ENCODE peak calls at places on chromosomes 5 and 9, in ten cellular contexts. V is omental fat pad, W is A549, M is pancreas, U is endothelial cell, Y is nephron progenitor cell, K is Caco-2, C is HL-60, N is OCI-LY7, X is left ventricle myocardium inferior. H is an unnamed sample.

GRCh38 chr5:36158144-36158543 is 6.2 kb downstream of the SKP2 start:
- DNase-seq in V (no peak), W (no peak), M (no peak), U (no peak), Y (no peak), K (no peak), C (no peak), N (no peak), X (no peak), H (no peak)

GRCh38 chr9:77022783-77023440 is 3.5 kb downstream of the FOXB2 start:
- DNase-seq in V (no peak), W (no peak), M (no peak), U (peak), Y (peak), K (no peak), C (no peak), N (no peak), X (no peak), H (no peak)

GRCh38 chr9:4689687-4690104 is 10.3 kb downstream of the CDC37L1 start:
- DNase-seq in V (no peak), W (no peak), M (no peak), U (no peak), Y (no peak), K (no peak), C (no peak), N (no peak), X (no peak), H (no peak)

GRCh38 chr5:141618030-141618803 is 583 bp downstream of the DIAPH1 start:
- DNase-seq in V (no peak), W (peak), M (peak), U (peak), Y (peak), K (peak), C (no peak), N (peak), X (no peak), H (no peak)

GRCh38 chr5:66849803-66850202 is 253.6 kb downstream of the MAST4 start:
- DNase-seq in V (no peak), W (peak), M (no peak), U (no peak), Y (no peak), K (no peak), C (no peak), N (no peak), X (no peak), H (no peak)

GRCh38 chr9:120374239-120374638 is 205.7 kb downstream of the CDK5RAP2 start:
- DNase-seq in V (no peak), W (no peak), M (no peak), U (no peak), Y (no peak), K (no peak), C (no peak), N (no peak), X (no peak), H (no peak)

GRCh38 chr9:97809666-97810344 is 43.2 kb upstream of the FOXE1 start:
- DNase-seq in V (no peak), W (no peak), M (no peak), U (no peak), Y (no peak), K (no peak), C (no peak), N (no peak), X (no peak), H (no peak)

GRCh38 chr5:83038924-83039323 is 38.3 kb downstream of the TMEM167A start:
- DNase-seq in V (no peak), W (no peak), M (no peak), U (no peak), Y (no peak), K (no peak), C (no peak), N (no peak), X (no peak), H (no peak)

GRCh38 chr9:106287108-106287631 is 575.8 kb upstream of the ZNF462 start:
- DNase-seq in V (no peak), W (no peak), M (no peak), U (no peak), Y (peak), K (peak), C (no peak), N (no peak), X (no peak), H (no peak)

GRCh38 chr5:170028124-170028523 is 47.8 kb upstream of the INSYN2B start:
- DNase-seq in V (no peak), W (no peak), M (no peak), U (no peak), Y (no peak), K (no peak), C (no peak), N (no peak), X (no peak), H (no peak)

GRCh38 chr9:93117924-93118862 is 15.9 kb downstream of the NINJ1 start:
- DNase-seq in V (peak), W (no peak), M (no peak), U (no peak), Y (no peak), K (no peak), C (no peak), N (no peak), X (peak), H (no peak)

GRCh38 chr9:33163433-33164137 is 3.6 kb downstream of the B4GALT1 start:
- DNase-seq in V (no peak), W (no peak), M (no peak), U (no peak), Y (no peak), K (no peak), C (no peak), N (no peak), X (no peak), H (peak)

GRCh38 chr5:134541736-134542376 is 16.4 kb downstream of the JADE2 start:
- DNase-seq in V (no peak), W (no peak), M (peak), U (peak), Y (peak), K (peak), C (no peak), N (no peak), X (peak), H (peak)

GRCh38 chr5:82403026-82403425 is 124.9 kb upstream of the RPS23 start:
- DNase-seq in V (no peak), W (no peak), M (no peak), U (no peak), Y (no peak), K (no peak), C (no peak), N (no peak), X (no peak), H (no peak)

GRCh38 chr9:1916676-1917075 is 98.5 kb upstream of the SMARCA2 start:
- DNase-seq in V (no peak), W (no peak), M (no peak), U (no peak), Y (no peak), K (no peak), C (no peak), N (no peak), X (no peak), H (no peak)

GRCh38 chr5:142107729-142108431 is 699 bp upstream of the NDFIP1 start:
- DNase-seq in V (no peak), W (no peak), M (no peak), U (no peak), Y (no peak), K (no peak), C (no peak), N (no peak), X (no peak), H (no peak)

GRCh38 chr5:115939059-115939458 is 23.2 kb upstream of the LVRN start:
- DNase-seq in V (no peak), W (no peak), M (no peak), U (no peak), Y (no peak), K (no peak), C (no peak), N (no peak), X (no peak), H (no peak)

GRCh38 chr5:54610197-54610898 is 92.8 kb downstream of the SNX18 start:
- DNase-seq in V (no peak), W (no peak), M (no peak), U (no peak), Y (no peak), K (no peak), C (peak), N (peak), X (no peak), H (no peak)

GRCh38 chr9:97321251-97321650 is 13.8 kb downstream of the CCDC180 start:
- DNase-seq in V (no peak), W (no peak), M (no peak), U (no peak), Y (no peak), K (no peak), C (no peak), N (no peak), X (no peak), H (no peak)

GRCh38 chr5:167633931-167634341 is 657.5 kb upstream of the WWC1 start:
- DNase-seq in V (no peak), W (peak), M (no peak), U (no peak), Y (no peak), K (no peak), C (no peak), N (no peak), X (no peak), H (no peak)

DNA sequence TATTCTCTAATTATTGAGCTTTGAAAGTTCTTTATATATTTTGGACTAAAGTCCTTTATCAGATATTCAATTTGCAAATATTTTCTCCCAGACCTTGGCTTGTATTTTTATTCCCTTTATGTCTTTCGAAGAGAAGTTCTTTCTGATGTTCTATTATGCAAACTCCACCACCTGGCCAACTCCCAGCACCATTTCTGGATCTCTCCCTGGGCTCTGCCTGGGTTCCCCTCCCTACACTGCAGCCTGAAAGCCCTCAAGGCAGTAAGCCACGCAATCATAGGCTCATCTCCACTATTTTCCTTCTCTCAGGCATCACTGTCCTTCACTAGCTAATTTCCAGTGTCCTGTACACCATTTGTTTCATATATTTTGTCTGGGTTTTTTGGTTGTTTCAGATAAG is 76.1 kb downstream of the GRAMD2B start:
- DNase-seq in V (no peak), W (no peak), M (no peak), U (no peak), Y (no peak), K (no peak), C (no peak), N (no peak), X (no peak), H (no peak)
- TF ChIP-seq CTCF in V (no peak), W (no peak), M (no peak), U (no peak), Y (no peak), K (no peak), C (no peak), N (no peak), X (no peak), H (no peak)

DNA sequence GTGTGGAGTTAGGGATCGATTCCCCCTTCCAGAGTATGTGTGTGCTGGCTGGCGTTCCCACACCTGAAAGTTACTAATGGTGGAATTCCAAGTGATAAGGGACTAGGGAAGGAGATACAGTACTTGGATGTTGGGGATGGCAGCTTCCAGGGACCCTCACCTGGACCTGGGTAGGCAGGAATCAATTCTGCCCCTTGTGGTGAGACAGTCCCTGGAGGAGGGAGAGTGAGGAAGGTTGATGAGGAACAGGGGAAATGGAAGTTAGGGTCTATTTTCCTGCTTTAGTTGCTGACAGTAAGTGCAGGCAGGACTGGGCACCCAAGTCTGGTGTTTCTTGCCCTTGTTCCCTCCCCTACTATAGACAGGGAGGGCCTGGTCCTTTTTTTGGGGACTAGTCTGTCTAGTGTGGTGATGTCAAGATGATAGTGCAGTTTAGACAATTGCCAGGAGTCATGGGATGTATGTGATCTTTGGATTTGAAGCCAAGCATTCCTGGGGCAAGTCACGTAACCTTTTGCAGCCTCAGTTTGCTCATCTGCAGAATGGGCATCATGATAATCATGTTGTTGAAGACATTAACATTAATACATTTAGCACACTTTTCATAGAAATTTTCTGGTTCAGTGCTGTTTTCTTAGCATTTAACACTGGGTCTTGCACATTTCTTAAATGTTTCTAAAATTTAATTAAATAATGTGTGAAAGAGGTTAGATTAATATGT is 51.7 kb downstream of the DAB2IP start:
- DNase-seq in V (no peak), W (no peak), M (no peak), U (no peak), Y (no peak), K (no peak), C (no peak), N (no peak), X (no peak), H (no peak)
- TF ChIP-seq CTCF in V (no peak), W (peak), M (no peak), U (no peak), Y (no peak), K (peak), C (no peak), N (peak), X (peak), H (peak)

DNA sequence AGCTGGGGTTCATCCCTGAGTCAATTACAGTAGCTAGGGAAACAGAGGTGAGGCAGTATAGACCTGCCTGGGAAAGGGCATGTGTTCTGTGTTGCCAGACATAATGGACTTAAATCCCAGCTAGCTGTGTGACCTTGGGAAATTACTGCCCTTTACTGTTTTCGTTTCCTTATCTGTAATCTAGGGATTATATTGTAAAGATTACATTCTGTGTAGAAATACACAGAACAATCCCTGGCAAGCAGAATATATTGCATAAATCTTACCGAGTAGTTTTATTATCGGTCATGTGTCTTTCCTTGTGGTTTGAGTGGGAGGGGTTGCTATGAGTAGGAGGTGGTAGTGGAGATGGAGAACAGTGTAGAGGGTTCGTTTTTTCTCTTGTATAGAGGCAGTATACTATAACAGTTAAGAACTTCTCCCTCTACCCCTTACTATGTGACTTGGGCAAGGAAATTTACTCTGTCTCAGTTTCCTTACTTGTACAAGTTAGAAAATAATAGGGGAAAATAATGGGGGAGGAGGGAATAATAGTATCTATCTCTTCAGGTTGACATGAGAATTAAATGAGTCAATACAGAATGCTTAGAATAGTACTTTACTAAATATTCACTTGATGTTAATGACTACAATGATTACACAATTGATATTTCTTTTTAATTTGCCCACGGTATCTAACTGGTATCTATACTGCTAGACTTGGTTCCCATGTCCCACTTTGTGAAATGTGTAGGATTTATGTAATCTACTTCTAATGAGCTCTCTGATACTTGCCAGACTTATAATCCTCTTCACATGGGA is 7.1 kb upstream of the DMXL1 start:
- DNase-seq in V (no peak), W (peak), M (no peak), U (no peak), Y (no peak), K (peak), C (peak), N (no peak), X (no peak), H (no peak)
- TF ChIP-seq CTCF in V (no peak), W (no peak), M (no peak), U (no peak), Y (no peak), K (no peak), C (no peak), N (no peak), X (no peak), H (no peak)

GRCh38 chr5:38673671-38674071 is 117.2 kb upstream of the LIFR start:
- DNase-seq in V (no peak), W (peak), M (no peak), U (no peak), Y (no peak), K (no peak), C (no peak), N (peak), X (no peak), H (no peak)
- TF ChIP-seq CTCF in V (no peak), W (no peak), M (no peak), U (peak), Y (no peak), K (no peak), C (no peak), N (peak), X (peak), H (no peak)

DNA sequence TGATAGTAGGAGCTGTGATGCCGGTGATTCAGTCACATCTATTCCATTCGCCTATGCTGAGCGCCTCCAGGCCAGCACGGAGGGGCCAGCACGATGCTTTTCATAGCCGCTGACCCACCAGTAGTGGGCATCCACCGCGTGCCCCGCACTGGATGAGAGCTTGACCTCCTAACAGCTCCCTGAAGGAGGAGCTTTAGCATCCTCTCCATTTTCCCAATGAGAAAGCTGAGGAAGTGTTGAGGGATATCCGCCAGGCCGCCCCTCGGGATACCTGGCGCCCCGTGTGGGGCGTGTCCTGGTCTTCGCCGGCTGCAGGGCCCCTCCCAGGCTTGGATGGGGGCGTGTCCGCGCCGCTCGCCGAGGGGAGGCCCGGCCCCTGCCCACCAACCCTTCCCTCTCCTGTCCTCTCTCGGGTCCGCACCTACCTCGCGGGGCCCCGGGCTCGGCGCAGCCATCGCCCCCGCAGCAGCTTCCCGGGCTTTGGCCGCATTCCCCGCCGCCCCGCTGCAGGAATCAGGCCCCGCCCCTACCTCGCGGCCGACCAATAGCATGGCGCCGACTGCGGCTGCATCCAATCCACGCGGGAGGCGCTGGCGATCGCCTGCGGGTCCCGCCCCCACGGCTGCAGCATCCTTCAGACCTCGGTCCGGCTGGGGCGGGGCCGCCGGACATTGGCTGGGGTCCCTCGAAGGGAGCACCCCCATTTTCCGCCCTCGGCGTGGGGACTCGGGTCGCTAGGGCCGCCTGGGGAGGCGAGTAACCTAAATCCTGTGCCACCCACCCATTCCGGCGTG is at the start of gene PIP5KL1:
- DNase-seq in V (peak), W (peak), M (no peak), U (peak), Y (peak), K (peak), C (no peak), N (peak), X (peak), H (peak)
- TF ChIP-seq CTCF in V (no peak), W (peak), M (no peak), U (no peak), Y (no peak), K (no peak), C (no peak), N (no peak), X (no peak), H (peak)

GRCh38 chr5:173529861-173530260 is 86.6 kb downstream of the BOD1 start:
- DNase-seq in V (no peak), W (no peak), M (no peak), U (no peak), Y (no peak), K (no peak), C (no peak), N (no peak), X (no peak), H (no peak)

GRCh38 chr5:173527671-173528070 is 88.8 kb downstream of the BOD1 start:
- DNase-seq in V (no peak), W (no peak), M (no peak), U (no peak), Y (no peak), K (no peak), C (no peak), N (no peak), X (no peak), H (no peak)

GRCh38 chr5:173532689-173533250 is 83.7 kb downstream of the BOD1 start:
- DNase-seq in V (no peak), W (no peak), M (no peak), U (no peak), Y (no peak), K (no peak), C (no peak), N (no peak), X (no peak), H (no peak)

GRCh38 chr5:173531863-173532262 is 84.6 kb downstream of the BOD1 start:
- DNase-seq in V (no peak), W (no peak), M (no peak), U (no peak), Y (no peak), K (no peak), C (no peak), N (no peak), X (no peak), H (no peak)

GRCh38 chr5:173530547-173530946 is 85.9 kb downstream of the BOD1 start:
- DNase-seq in V (no peak), W (peak), M (no peak), U (no peak), Y (no peak), K (peak), C (no peak), N (no peak), X (no peak), H (no peak)
- TF ChIP-seq CTCF in V (no peak), W (no peak), M (no peak), U (no peak), Y (no peak), K (peak), C (no peak), N (peak), X (no peak), H (no peak)